ENCODE peak calls at places on chromosomes 1 and 21, in six cellular contexts. G is CD8-positive, alpha-beta T cell; U is T-helper 9 cell; H is amniotic epithelial cell; B is GM10248; I is lower lobe of right lung. J is an unnamed sample.

GRCh38 chr1:66503841-66504470 is 30.0 kb upstream of the SGIP1 start:
- DNase-seq in B (peak), H (peak), I (no peak), G (peak), U (no peak), J (peak)

GRCh38 chr1:219347843-219348475 is 174.3 kb downstream of the LYPLAL1 start:
- DNase-seq in H (no peak), G (no peak), B (no peak), U (no peak), I (peak), J (no peak)

GRCh38 chr1:113694910-113695309 is 64.4 kb downstream of the PHTF1 start:
- DNase-seq in H (no peak), B (no peak), G (no peak), U (no peak), I (no peak), J (no peak)

GRCh38 chr1:55310517-55310927 is 95.4 kb upstream of the USP24 start:
- DNase-seq in G (no peak), U (no peak), H (peak), B (no peak), I (no peak), J (peak)

GRCh38 chr1:65174585-65174984 is 26.6 kb downstream of the AK4 start:
- DNase-seq in H (peak), G (no peak), U (no peak), B (peak), I (peak), J (peak)

GRCh38 chr1:196412326-196412725 is 195.9 kb downstream of the KCNT2 start:
- DNase-seq in I (no peak), G (no peak), B (no peak), U (no peak), H (no peak), J (no peak)

GRCh38 chr21:23644768-23645167 is 1962.5 kb downstream of the MRPL39 start:
- DNase-seq in G (no peak), U (no peak), I (no peak), H (no peak), B (no peak), J (no peak)

GRCh38 chr1:26029864-26030481 is 8.4 kb downstream of the EXTL1 start:
- DNase-seq in G (no peak), U (no peak), H (no peak), B (no peak), I (no peak), J (no peak)

GRCh38 chr21:15121655-15122120 is 56.9 kb upstream of the NRIP1 start:
- DNase-seq in G (no peak), I (peak), U (no peak), H (peak), B (no peak), J (peak)

GRCh38 chr1:59597420-59598199 is 217.1 kb upstream of the HOOK1 start:
- DNase-seq in G (no peak), I (no peak), B (no peak), H (peak), U (no peak), J (no peak)

GRCh38 chr1:109274533-109275476 is 8.1 kb downstream of the PSRC1 start:
- DNase-seq in I (peak), B (no peak), U (no peak), G (no peak), H (peak), J (peak)

J was measured in astrocyte of the hippocampus.